ENCODE peak calls at places on chromosomes 11 and 22, in four cellular contexts. Z, Q, L and K are unnamed samples.

GRCh38 chr11:67117667-67118058 is 1.4 kb upstream of the KDM2A start:
- DNase-seq in L (peak), Z (no peak), Q (peak), K (peak)

GRCh38 chr11:114163830-114164401 is 104.4 kb downstream of the ZBTB16 start:
- DNase-seq in Z (no peak), Q (peak), L (no peak), K (no peak)

GRCh38 chr11:92306966-92307504 is 82.4 kb downstream of the FAT3 start:
- DNase-seq in Z (no peak), L (no peak), Q (no peak), K (no peak)

GRCh38 chr22:20062766-20063083 is 17.3 kb upstream of the DGCR8 start:
- DNase-seq in L (no peak), Z (no peak), Q (no peak), K (no peak)

GRCh38 chr11:68495330-68495729 is 34.8 kb downstream of the PPP6R3 start:
- DNase-seq in L (no peak), Z (no peak), Q (no peak), K (no peak)

GRCh38 chr11:128929991-128930390 is 12.7 kb downstream of the TP53AIP1 start:
- DNase-seq in Z (no peak), Q (no peak), L (peak), K (no peak)

GRCh38 chr11:1949302-1949701 is 2.2 kb downstream of the MRPL23 start:
- DNase-seq in Q (no peak), Z (no peak), L (peak), K (no peak)

GRCh38 chr11:10926801-10927200 is 68.9 kb upstream of the ZBED5 start:
- DNase-seq in L (no peak), Z (no peak), Q (no peak), K (no peak)

GRCh38 chr22:21693999-21694341 is 28.2 kb downstream of the PPIL2 start:
- DNase-seq in L (no peak), Z (no peak), Q (no peak), K (no peak)

GRCh38 chr11:10727259-10727851 is 23.7 kb upstream of the CTR9 start:
- DNase-seq in L (no peak), Q (no peak), Z (no peak), K (no peak)

GRCh38 chr11:30876656-30877371 is 290.7 kb upstream of the MPPED2 start:
- DNase-seq in Q (no peak), Z (no peak), L (no peak), K (no peak)

GRCh38 chr11:62123669-62124185 is at the start of gene INCENP:
- DNase-seq in Z (peak), L (peak), Q (peak), K (peak)

GRCh38 chr11:36115378-36115801 is 171.5 kb downstream of the LDLRAD3 start:
- DNase-seq in Q (no peak), Z (no peak), L (no peak), K (no peak)

GRCh38 chr11:126163074-126163700 is 48.3 kb downstream of the RPUSD4 start:
- DNase-seq in L (peak), Z (peak), Q (no peak), K (no peak)

GRCh38 chr11:11810764-11811726 is 30.7 kb upstream of the USP47 start:
- DNase-seq in L (no peak), Z (no peak), Q (no peak), K (no peak)

GRCh38 chr11:46277313-46277622 is 194 bp upstream of the CREB3L1 start:
- DNase-seq in L (no peak), Z (no peak), Q (peak), K (no peak)

GRCh38 chr11:67056640-67057409 is at the start of gene RHOD:
- DNase-seq in L (peak), Z (no peak), Q (peak), K (peak)

GRCh38 chr11:105577645-105578044 is 32.2 kb upstream of the GRIA4 start:
- DNase-seq in L (no peak), Z (no peak), Q (no peak), K (no peak)

GRCh38 chr11:101848262-101848661 is 66.5 kb upstream of the CEP126 start:
- DNase-seq in L (no peak), Q (no peak), Z (no peak), K (no peak)

GRCh38 chr22:30425616-30426394 is at the start of gene MTFP1:
- DNase-seq in Z (peak), L (peak), Q (peak), K (peak)
- TF ChIP-seq CTCF in Z (no peak), L (no peak), Q (no peak), K (no peak)

GRCh38 chr11:120326845-120327281 is 1.8 kb downstream of the TLCD5 start:
- DNase-seq in L (no peak), Z (no peak), Q (no peak), K (no peak)

GRCh38 chr11:120326228-120326627 is 1.1 kb downstream of the TLCD5 start:
- DNase-seq in Q (no peak), L (no peak), Z (no peak), K (no peak)

GRCh38 chr11:120327311-120327710 is 2.2 kb downstream of the TLCD5 start:
- DNase-seq in Z (no peak), L (no peak), Q (no peak), K (no peak)

GRCh38 chr11:120329556-120329955 is 4.5 kb downstream of the TLCD5 start:
- DNase-seq in L (no peak), Z (no peak), Q (no peak), K (no peak)

DNA sequence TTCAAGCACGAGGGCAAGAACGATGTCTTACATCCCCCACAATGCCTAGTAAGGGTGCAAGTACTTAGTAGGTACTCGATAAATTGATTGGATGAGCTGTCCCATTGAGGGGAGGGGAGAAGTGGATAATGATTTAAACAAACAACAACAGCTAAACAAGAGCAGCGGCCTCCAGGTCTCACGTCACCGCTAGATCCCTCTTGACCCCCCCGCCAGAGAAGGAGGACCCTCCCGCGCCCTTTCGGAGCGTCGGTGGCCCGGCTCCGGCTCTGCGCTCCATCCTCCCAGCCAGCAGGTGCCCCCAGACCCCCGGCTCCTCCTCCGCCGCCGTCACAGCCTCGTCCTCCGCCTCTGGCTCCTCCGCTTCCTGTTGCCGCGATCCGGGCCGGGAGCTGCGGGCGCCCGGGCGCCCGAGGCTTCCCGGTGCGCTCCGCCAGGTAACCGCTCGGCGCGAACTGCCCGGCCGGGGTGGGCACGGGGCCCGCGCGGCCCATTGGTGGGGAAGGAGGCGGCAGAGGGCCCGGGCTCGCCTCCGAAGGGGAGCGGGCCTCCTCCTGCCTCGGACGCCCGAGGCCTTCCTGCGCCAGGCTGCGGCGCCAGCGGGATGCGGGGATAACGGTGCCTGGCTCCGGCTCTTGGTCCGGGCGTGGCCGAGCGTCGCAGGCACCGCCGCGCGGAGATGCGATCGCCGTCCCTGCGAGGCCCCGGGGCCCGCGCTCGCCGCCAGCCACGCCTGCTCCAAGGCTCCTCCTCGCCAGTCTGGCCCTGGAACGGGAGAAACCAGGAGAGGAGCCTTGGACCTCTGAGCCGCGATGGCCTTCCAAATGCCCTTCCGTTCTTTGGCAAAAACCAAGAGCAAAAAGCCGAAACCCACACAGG is at the start of gene TLCD5:
- DNase-seq in L (peak), Z (peak), Q (peak), K (peak)
- TF ChIP-seq CTCF in L (no peak), Z (peak), Q (no peak), K (no peak)

DNA sequence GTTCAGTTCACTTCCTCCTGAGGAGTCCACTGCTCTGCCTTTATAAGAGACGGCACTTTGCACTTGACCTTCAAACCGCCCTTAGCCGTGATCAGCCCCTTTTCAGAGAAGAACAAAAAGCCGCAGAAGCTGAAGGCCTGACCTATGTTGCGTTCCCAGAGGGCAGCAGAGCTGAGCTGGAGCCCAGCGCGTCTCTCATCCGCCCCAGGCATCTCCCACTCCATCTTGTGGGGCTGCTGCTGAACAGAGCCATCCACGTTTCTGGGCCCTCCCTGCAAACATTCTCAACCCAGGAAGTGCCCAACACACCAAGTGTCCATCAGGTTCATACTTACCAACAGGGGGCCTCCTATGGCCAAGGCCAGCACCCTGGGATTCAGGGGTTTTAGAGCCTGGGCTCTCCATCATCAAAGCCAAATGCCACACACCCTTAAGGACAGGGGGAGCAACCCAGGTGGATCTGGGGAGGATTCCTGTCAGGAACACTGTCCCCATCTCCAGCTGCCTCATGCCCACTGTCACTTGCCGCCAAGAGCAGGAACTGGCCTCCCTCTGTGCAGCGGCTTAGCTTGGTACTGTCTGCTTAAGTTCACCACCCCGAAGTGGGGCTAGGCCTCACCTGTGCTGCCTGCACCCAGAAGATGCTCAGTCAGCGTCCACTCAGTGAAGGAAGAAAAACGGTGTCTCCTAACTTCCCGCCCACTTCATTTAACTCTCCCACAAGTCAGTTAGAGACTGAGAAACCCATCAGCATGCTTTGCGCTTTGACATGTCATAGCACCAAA is 16.0 kb upstream of the EFCAB6 start:
- DNase-seq in Z (no peak), Q (no peak), L (no peak), K (no peak)
- TF ChIP-seq CTCF in Z (no peak), Q (no peak), L (no peak), K (no peak)

GRCh38 chr11:43924112-43924855 is 18.2 kb upstream of the C11orf96 start:
- DNase-seq in Z (no peak), Q (no peak), L (no peak), K (no peak)
- TF ChIP-seq CTCF in Z (no peak), Q (no peak), L (no peak), K (no peak)